ENCODE peak calls at places on chromosomes 3 and 15, in eight cellular contexts. R, C, B, J, V, K, M and F are unnamed samples.

GRCh38 chr3:37905987-37906674 is 44.5 kb downstream of the CTDSPL start:
- DNase-seq in J (peak), V (peak), C (peak), B (no peak), K (no peak), R (no peak), M (no peak), F (no peak)

GRCh38 chr3:136860541-136860940 is 1.5 kb upstream of the NCK1 start:
- DNase-seq in R (no peak), C (no peak), J (peak), B (no peak), K (no peak), V (peak), M (no peak), F (no peak)

GRCh38 chr15:95874625-95875024 is 455.9 kb upstream of the NR2F2 start:
- DNase-seq in B (no peak), M (no peak), C (no peak), J (no peak), V (peak), R (no peak), K (no peak), F (no peak)

GRCh38 chr3:119826714-119827113 is 44.8 kb downstream of the NR1I2 start:
- DNase-seq in M (no peak), R (no peak), K (no peak), B (no peak), V (peak), J (no peak), C (no peak), F (no peak)

GRCh38 chr15:68218847-68219798 is 10.4 kb downstream of the CLN6 start:
- DNase-seq in C (no peak), B (peak), R (peak), J (no peak), V (no peak), M (peak), K (no peak), F (no peak)

GRCh38 chr3:70871909-70872656 is 559.6 kb upstream of the MDFIC2 start:
- DNase-seq in B (no peak), V (peak), M (no peak), K (peak), R (no peak), J (no peak), C (peak), F (no peak)

GRCh38 chr15:92113832-92114231 is 260.3 kb downstream of the SLCO3A1 start:
- DNase-seq in K (no peak), C (no peak), M (no peak), J (no peak), V (no peak), R (no peak), B (no peak), F (no peak)

GRCh38 chr3:80788914-80789313 is 972.5 kb downstream of the GBE1 start:
- DNase-seq in B (no peak), J (no peak), V (no peak), R (no peak), M (no peak), C (no peak), K (no peak), F (no peak)

GRCh38 chr3:40793739-40794138 is 269.0 kb downstream of the ZNF621 start:
- DNase-seq in K (no peak), B (no peak), R (no peak), M (no peak), V (no peak), C (no peak), J (no peak), F (no peak)

GRCh38 chr3:13750731-13751130 is 129.1 kb downstream of the WNT7A start:
- DNase-seq in J (no peak), K (no peak), C (no peak), B (no peak), R (no peak), V (no peak), M (no peak), F (no peak)

GRCh38 chr3:67296039-67296892 is 298.2 kb downstream of the KBTBD8 start:
- DNase-seq in V (no peak), R (no peak), J (no peak), B (no peak), M (no peak), K (no peak), C (no peak), F (no peak)

GRCh38 chr3:39809181-39809994 is at the start of gene MYRIP:
- DNase-seq in B (peak), C (no peak), K (no peak), V (no peak), J (peak), R (peak), M (peak), F (peak)

GRCh38 chr3:45965281-45966052 is 22.2 kb downstream of the CXCR6 start:
- DNase-seq in V (no peak), R (no peak), M (no peak), B (no peak), C (no peak), K (no peak), J (no peak), F (no peak)

GRCh38 chr3:49703443-49703927 is 14.1 kb downstream of the RNF123 start:
- DNase-seq in K (peak), J (peak), M (peak), C (no peak), V (peak), R (peak), B (peak), F (no peak)

GRCh38 chr3:14725564-14726420 is 50.9 kb downstream of the C3orf20 start:
- DNase-seq in J (peak), B (peak), R (no peak), M (peak), K (no peak), C (no peak), V (no peak), F (no peak)

GRCh38 chr3:134659391-134660045 is 8.7 kb upstream of the KY start:
- DNase-seq in J (no peak), M (no peak), B (no peak), V (no peak), R (no peak), C (no peak), K (no peak), F (no peak)

GRCh38 chr3:54760226-54760625 is 167.6 kb downstream of the LRTM1 start:
- DNase-seq in B (no peak), C (no peak), M (no peak), R (no peak), K (no peak), V (no peak), J (no peak), F (no peak)

GRCh38 chr3:196135693-196136639 is 54.1 kb upstream of the TFRC start:
- DNase-seq in B (no peak), J (no peak), R (no peak), M (no peak), K (peak), V (no peak), C (no peak), F (no peak)

GRCh38 chr15:98803228-98804056 is 155.1 kb downstream of the IGF1R start:
- DNase-seq in B (no peak), V (peak), M (no peak), K (peak), C (no peak), R (no peak), J (no peak), F (no peak)

GRCh38 chr3:190696777-190697501 is 165.6 kb downstream of the GMNC start:
- DNase-seq in J (peak), R (no peak), K (peak), C (no peak), B (no peak), V (peak), M (no peak), F (no peak)

GRCh38 chr3:17089314-17089700 is 204.6 kb downstream of the PLCL2 start:
- DNase-seq in B (no peak), J (peak), C (no peak), M (no peak), R (no peak), K (no peak), V (no peak), F (no peak)

GRCh38 chr3:30655187-30655812 is 48.9 kb downstream of the TGFBR2 start:
- DNase-seq in B (no peak), R (no peak), J (no peak), M (no peak), K (peak), C (no peak), V (peak), F (peak)

GRCh38 chr3:133965033-133965570 is 64.6 kb downstream of the SLCO2A1 start:
- DNase-seq in J (no peak), R (no peak), B (peak), V (peak), C (no peak), M (no peak), K (no peak), F (no peak)

GRCh38 chr15:81297147-81297572 is 26.8 kb downstream of the STARD5 start:
- DNase-seq in B (no peak), K (peak), R (no peak), J (no peak), M (no peak), V (no peak), C (no peak), F (no peak)

GRCh38 chr3:158748237-158748828 is 16.1 kb upstream of the RARRES1 start:
- DNase-seq in K (no peak), C (no peak), J (no peak), M (no peak), V (no peak), R (no peak), B (no peak), F (no peak)

DNA sequence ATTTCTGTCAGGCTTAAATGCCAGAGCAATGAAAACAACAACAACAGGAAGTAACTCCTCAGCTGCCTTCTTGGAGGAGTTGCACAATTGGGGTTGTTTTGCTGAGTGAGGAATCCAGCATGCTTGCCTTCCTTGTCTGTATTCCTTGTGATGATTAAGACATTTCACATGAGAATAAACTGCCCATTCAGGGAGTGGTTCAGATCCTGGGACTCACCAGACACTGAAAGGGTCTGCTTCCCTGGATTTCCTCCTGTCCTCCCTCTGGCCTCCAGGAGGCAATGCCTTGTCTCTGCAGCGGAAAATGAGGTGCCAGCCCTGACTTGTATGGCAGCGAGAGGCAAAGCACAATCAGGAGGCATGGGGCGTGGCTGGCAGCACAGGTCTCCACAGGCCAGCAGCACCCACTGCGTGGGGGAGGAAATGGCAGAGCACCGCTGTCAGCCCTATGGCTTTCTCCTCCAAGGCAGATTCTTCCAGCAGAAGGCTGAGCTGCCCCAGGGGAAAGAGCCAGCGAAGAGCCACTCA is 41.5 kb downstream of the RBP2 start:
- DNase-seq in C (peak), R (no peak), M (no peak), K (peak), J (no peak), V (no peak), B (no peak), F (no peak)
- TF ChIP-seq CTCF in C (no peak), R (no peak), M (no peak), K (peak), J (no peak), V (no peak), B (no peak), F (no peak)

GRCh38 chr3:44030690-44031344 is 210.9 kb upstream of the TOPAZ1 start:
- DNase-seq in B (no peak), K (no peak), J (no peak), V (peak), R (no peak), C (no peak), M (no peak), F (no peak)
- H3K4me3 ChIP-seq in B (no peak), K (no peak), J (no peak), V (no peak), R (no peak), C (no peak), M (no peak), F (no peak)

GRCh38 chr3:188749010-188749617 is 422.7 kb upstream of the TPRG1 start:
- DNase-seq in J (peak), M (no peak), B (no peak), R (no peak), C (no peak), K (peak), V (no peak), F (no peak)
- TF ChIP-seq CTCF in J (peak), M (peak), B (no peak), R (peak), C (peak), K (peak), V (peak), F (peak)

GRCh38 chr15:83745771-83746170 is 91.8 kb downstream of the ADAMTSL3 start:
- DNase-seq in B (no peak), J (no peak), C (no peak), R (no peak), V (no peak), K (no peak), M (no peak), F (no peak)

GRCh38 chr15:83746231-83746630 is 92.3 kb downstream of the ADAMTSL3 start:
- DNase-seq in R (no peak), M (no peak), K (peak), B (no peak), C (no peak), V (no peak), J (no peak), F (no peak)

GRCh38 chr15:83747718-83748110 is 93.8 kb downstream of the ADAMTSL3 start:
- DNase-seq in B (no peak), V (no peak), R (no peak), K (no peak), M (no peak), C (no peak), J (no peak), F (no peak)

GRCh38 chr15:83747050-83747717 is 93.3 kb downstream of the ADAMTSL3 start:
- DNase-seq in K (peak), B (peak), M (no peak), C (no peak), V (no peak), R (no peak), J (no peak), F (no peak)
- H3K4me3 ChIP-seq in K (no peak), B (peak), M (no peak), C (no peak), V (no peak), R (no peak), J (no peak), F (no peak)

GRCh38 chr15:100934735-100935134 is 15.6 kb downstream of the LRRK1 start:
- DNase-seq in K (no peak), V (no peak), B (no peak), R (no peak), C (no peak), M (no peak), J (no peak), F (no peak)
- TF ChIP-seq CTCF in K (no peak), V (peak), B (no peak), R (peak), C (peak), M (peak), J (no peak), F (peak)

GRCh38 chr15:52481915-52482314 is 46.8 kb downstream of the MYO5A start:
- DNase-seq in K (peak), R (no peak), M (no peak), C (peak), B (no peak), J (no peak), V (peak), F (peak)
- H3K4me3 ChIP-seq in K (no peak), R (no peak), M (no peak), C (no peak), B (no peak), J (no peak), V (no peak), F (no peak)

DNA sequence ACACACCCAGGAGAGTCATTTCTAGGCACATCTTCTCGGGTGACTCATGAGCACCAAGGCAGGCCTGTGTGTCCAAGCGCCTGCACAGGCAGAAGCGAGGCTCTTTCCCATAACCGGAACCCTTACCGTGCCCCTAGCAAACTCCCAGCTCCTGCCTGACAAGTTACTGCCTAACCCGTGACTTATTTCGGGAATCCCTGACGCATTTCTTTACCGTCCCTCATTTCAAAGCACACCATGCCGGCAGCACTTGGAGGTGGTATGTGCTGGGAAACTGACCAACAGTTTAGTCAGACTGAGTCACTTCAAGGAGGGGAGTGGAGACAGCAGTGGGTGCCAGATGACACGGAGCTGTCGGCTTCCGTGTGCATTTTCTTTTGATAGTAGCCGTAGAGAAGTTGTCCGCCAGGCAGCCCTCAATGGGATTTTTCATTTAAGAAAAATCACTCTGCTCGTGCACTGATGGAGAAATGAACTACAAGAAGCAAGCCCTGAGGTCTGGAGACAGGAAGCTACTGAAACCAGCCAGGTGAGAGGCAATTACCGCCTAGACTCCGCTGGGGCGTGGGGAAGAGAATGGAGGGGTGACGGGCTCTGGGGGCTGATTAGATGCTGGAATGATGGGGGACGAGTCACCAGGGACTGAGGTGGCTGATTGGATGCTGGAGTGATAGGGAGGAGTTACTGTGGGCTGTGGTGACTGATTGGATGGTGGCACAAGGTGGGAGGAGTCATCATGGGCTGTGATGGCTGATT is 17.2 kb upstream of the HRH1 start:
- DNase-seq in M (no peak), C (peak), K (peak), B (peak), J (no peak), V (peak), R (peak), F (no peak)
- TF ChIP-seq CTCF in M (no peak), C (no peak), K (no peak), B (no peak), J (no peak), V (no peak), R (no peak), F (no peak)

DNA sequence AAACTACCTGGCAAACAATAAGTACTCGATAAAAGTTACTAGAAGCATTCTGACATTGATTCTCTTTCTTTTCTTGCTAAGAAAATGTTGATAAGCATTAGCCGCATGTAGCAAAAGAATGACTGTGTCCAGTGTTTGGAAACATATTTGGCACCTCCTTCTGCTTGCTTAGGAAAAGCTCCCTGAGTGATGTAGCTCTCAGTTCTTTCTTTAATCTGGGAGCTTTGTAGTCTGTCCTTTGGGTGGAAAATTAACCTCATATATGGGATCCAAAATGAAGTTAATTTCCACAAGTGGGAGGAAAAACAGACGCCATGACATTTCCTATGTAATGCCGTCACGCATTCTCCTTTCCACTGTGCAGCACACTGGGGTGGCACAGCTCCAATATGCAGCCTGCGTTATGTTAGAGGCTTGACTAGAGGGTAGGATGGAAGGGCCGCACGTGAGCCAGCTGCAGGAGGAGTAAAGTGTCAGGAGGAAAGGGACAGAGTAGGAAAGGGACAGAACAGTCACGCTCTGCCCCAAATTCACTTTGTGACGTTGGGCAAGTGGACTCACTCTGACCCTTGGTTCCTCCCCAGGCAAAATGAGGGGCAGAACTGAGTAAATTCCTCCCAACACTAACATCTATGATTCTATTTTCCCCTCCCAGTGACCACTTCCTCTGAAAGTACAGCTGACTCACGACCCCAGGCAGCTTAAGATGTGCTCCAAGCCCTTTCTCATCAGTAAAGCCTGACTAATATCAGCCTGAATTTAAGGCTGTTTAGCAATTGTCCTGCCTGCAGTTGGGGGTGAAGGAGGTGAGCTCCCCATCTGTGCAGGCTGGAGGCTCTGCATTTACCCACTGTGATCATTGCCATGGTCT is 176.4 kb upstream of the PFN2 start:
- DNase-seq in B (peak), K (peak), M (no peak), J (no peak), R (no peak), V (peak), C (peak), F (peak)
- H3K4me3 ChIP-seq in B (no peak), K (no peak), M (no peak), J (no peak), R (no peak), V (peak), C (no peak), F (no peak)